ENCODE peak calls at places on chromosomes 4 and X, in eight cellular contexts. B is uterus, P is tibial nerve, J is mammary epithelial cell, V is breast epithelium, Y is psoas muscle, N is brain microvascular endothelial cell, E is tibial artery. Q is an unnamed sample. For H3K27me3, the result is how much of the 10 kb centered on the place peaks cover.

GRCh38 chrX:49810233-49810632 is 18.9 kb upstream of the PAGE4 start:
- DNase-seq in B (no peak), Y (no peak), P (no peak), N (no peak), J (no peak), E (no peak), V (no peak), Q (no peak)

GRCh38 chr4:26175016-26175786 is 145.6 kb upstream of the RBPJ start:
- DNase-seq in N (no peak), Y (no peak), J (no peak), P (no peak), B (no peak), V (no peak), E (no peak), Q (no peak)

GRCh38 chr4:157819693-157820464 is 352.9 kb downstream of the GASK1B start:
- DNase-seq in Y (no peak), P (no peak), N (no peak), J (no peak), B (no peak), E (no peak), V (no peak), Q (no peak)

GRCh38 chr4:125522992-125523391 is 208.2 kb downstream of the FAT4 start:
- DNase-seq in P (no peak), N (no peak), Y (no peak), B (no peak), V (no peak), E (no peak), J (no peak), Q (no peak)

GRCh38 chr4:5845035-5845905 is 47.6 kb downstream of the CRMP1 start:
- DNase-seq in J (no peak), Y (no peak), V (no peak), P (no peak), N (no peak), B (peak), E (no peak), Q (no peak)

GRCh38 chrX:130108647-130109428 is 1.5 kb downstream of the ELF4 start:
- DNase-seq in Y (peak), N (no peak), V (no peak), E (peak), B (no peak), J (peak), P (no peak), Q (no peak)

GRCh38 chr4:15162465-15163283 is 160.4 kb downstream of the CPEB2 start:
- DNase-seq in B (no peak), N (no peak), P (no peak), E (no peak), V (no peak), Y (no peak), J (no peak), Q (peak)

GRCh38 chr4:153684182-153685073 is at the start of gene TLR2:
- DNase-seq in B (peak), P (peak), Y (peak), J (peak), N (no peak), E (peak), V (peak), Q (peak)

GRCh38 chr4:167233523-167234387 is 539 bp downstream of the SPOCK3 start:
- DNase-seq in J (peak), Y (no peak), P (no peak), V (no peak), E (no peak), B (no peak), N (peak), Q (no peak)

GRCh38 chr4:154009191-154009590 is 220.3 kb upstream of the SFRP2 start:
- DNase-seq in J (peak), V (no peak), N (no peak), B (no peak), P (no peak), Y (no peak), E (no peak), Q (peak)

GRCh38 chr4:10965196-10965595 is 280.6 kb upstream of the CLNK start:
- DNase-seq in P (no peak), J (no peak), V (no peak), Y (no peak), N (no peak), E (no peak), B (no peak), Q (no peak)

GRCh38 chr4:172809319-172809718 is 359.3 kb upstream of the GALNT7 start:
- DNase-seq in N (no peak), P (no peak), J (no peak), B (no peak), Y (no peak), V (no peak), E (no peak), Q (no peak)

GRCh38 chr4:88059781-88060180 is 52.3 kb downstream of the PKD2 start:
- DNase-seq in B (no peak), Y (no peak), P (no peak), E (no peak), V (no peak), N (no peak), J (no peak), Q (no peak)

GRCh38 chrX:13750204-13750603 is 15.7 kb downstream of the OFD1 start:
- DNase-seq in V (no peak), E (no peak), B (no peak), P (no peak), Y (no peak), N (peak), J (peak), Q (peak)

GRCh38 chrX:52933976-52934703 is 24.2 kb downstream of the FAM156A start:
- DNase-seq in V (no peak), E (no peak), J (no peak), P (no peak), B (no peak), N (no peak), Y (no peak), Q (no peak)

GRCh38 chr4:2363056-2363719 is 55.3 kb downstream of the ZFYVE28 start:
- DNase-seq in J (no peak), N (no peak), E (no peak), B (no peak), Y (peak), V (peak), P (no peak), Q (no peak)

GRCh38 chr4:169185133-169185956 is 85.4 kb downstream of the SH3RF1 start:
- DNase-seq in Y (no peak), N (no peak), E (no peak), B (no peak), P (no peak), V (no peak), J (peak), Q (no peak)

GRCh38 chr4:110638347-110638746 is 15.5 kb upstream of the PITX2 start:
- DNase-seq in Y (no peak), N (no peak), E (no peak), V (no peak), P (no peak), B (no peak), J (no peak), Q (no peak)

GRCh38 chrX:155768036-155768769 is 112.9 kb upstream of the VAMP7 start:
- DNase-seq in N (peak), J (peak), E (no peak), V (no peak), B (no peak), Y (peak), P (no peak), Q (no peak)

GRCh38 chrX:9339603-9340569 is 125.0 kb upstream of the TBL1X start:
- DNase-seq in E (no peak), B (peak), P (peak), J (no peak), Y (peak), N (no peak), V (no peak), Q (no peak)

GRCh38 chrX:18424482-18425198 is 768 bp upstream of the CDKL5 start:
- DNase-seq in Y (no peak), V (no peak), N (peak), J (peak), B (peak), P (no peak), E (no peak), Q (no peak)

GRCh38 chr4:25879091-25879584 is 16.4 kb upstream of the SEL1L3 start:
- DNase-seq in V (no peak), P (no peak), J (no peak), N (no peak), Y (no peak), E (no peak), B (no peak), Q (no peak)

GRCh38 chr4:25865586-25865985 is 2.8 kb upstream of the SEL1L3 start:
- DNase-seq in B (no peak), E (no peak), J (peak), V (no peak), P (no peak), N (no peak), Y (no peak), Q (peak)

GRCh38 chrX:45986971-45987370 is 558.2 kb downstream of the ZNF674 start:
- DNase-seq in B (no peak), N (peak), E (no peak), Y (no peak), J (peak), P (no peak), V (no peak), Q (peak)

GRCh38 chr4:5572114-5572513 is 136.2 kb downstream of the EVC2 start:
- DNase-seq in E (no peak), V (no peak), J (peak), N (no peak), P (no peak), B (no peak), Y (no peak), Q (no peak)

GRCh38 chr4:72875138-72875537 is 194.4 kb downstream of the COX18 start:
- DNase-seq in Y (no peak), V (no peak), J (no peak), E (no peak), P (peak), B (no peak), N (no peak), Q (no peak)

GRCh38 chrX:9875801-9876200 is 89.6 kb downstream of the SHROOM2 start:
- DNase-seq in E (no peak), P (no peak), N (no peak), B (no peak), J (no peak), Y (no peak), V (no peak), Q (no peak)

GRCh38 chrX:10288400-10288799 is 131.6 kb downstream of the CLCN4 start:
- DNase-seq in J (no peak), V (no peak), B (no peak), P (no peak), N (no peak), Y (no peak), E (no peak), Q (no peak)

GRCh38 chr4:825969-826330 is at the start of gene CPLX1:
- DNase-seq in Y (peak), E (no peak), J (no peak), V (no peak), P (no peak), N (no peak), B (no peak), Q (no peak)

GRCh38 chr4:3522651-3523050 is 9.6 kb downstream of the LRPAP1 start:
- DNase-seq in E (no peak), J (no peak), N (no peak), P (no peak), Y (no peak), V (no peak), B (no peak), Q (no peak)

GRCh38 chr4:56506110-56506705 is 617 bp downstream of the ARL9 start:
- DNase-seq in N (no peak), J (no peak), P (no peak), V (no peak), Y (no peak), E (no peak), B (no peak), Q (no peak)

GRCh38 chrX:153953342-153953830 is 8.9 kb upstream of the RENBP start:
- DNase-seq in J (peak), B (peak), E (peak), N (peak), Y (peak), P (peak), V (peak), Q (no peak)

GRCh38 chr4:101081695-101082369 is 265.5 kb downstream of the PPP3CA start:
- DNase-seq in Y (no peak), B (no peak), J (peak), V (no peak), P (no peak), E (no peak), N (no peak), Q (no peak)
- TF ChIP-seq CTCF in Y (no peak), B (no peak), J (no peak), V (no peak), P (no peak), E (no peak), N (no peak), Q (no peak)

GRCh38 chr4:81030617-81031388 is at the start of gene BMP3:
- DNase-seq in B (no peak), J (peak), N (no peak), Y (no peak), V (no peak), P (peak), E (no peak), Q (no peak)

GRCh38 chr4:81031389-81032173 is 1.1 kb downstream of the BMP3 start:
- DNase-seq in J (no peak), P (no peak), N (no peak), B (no peak), Y (no peak), V (no peak), E (no peak), Q (no peak)

GRCh38 chr4:81030061-81030616 is 369 bp upstream of the BMP3 start:
- DNase-seq in E (no peak), P (no peak), Y (no peak), J (no peak), B (no peak), N (no peak), V (no peak), Q (no peak)

GRCh38 chr4:81032174-81032551 is 1.7 kb downstream of the BMP3 start:
- DNase-seq in J (no peak), E (no peak), B (no peak), V (no peak), P (no peak), Y (no peak), N (no peak), Q (no peak)

DNA sequence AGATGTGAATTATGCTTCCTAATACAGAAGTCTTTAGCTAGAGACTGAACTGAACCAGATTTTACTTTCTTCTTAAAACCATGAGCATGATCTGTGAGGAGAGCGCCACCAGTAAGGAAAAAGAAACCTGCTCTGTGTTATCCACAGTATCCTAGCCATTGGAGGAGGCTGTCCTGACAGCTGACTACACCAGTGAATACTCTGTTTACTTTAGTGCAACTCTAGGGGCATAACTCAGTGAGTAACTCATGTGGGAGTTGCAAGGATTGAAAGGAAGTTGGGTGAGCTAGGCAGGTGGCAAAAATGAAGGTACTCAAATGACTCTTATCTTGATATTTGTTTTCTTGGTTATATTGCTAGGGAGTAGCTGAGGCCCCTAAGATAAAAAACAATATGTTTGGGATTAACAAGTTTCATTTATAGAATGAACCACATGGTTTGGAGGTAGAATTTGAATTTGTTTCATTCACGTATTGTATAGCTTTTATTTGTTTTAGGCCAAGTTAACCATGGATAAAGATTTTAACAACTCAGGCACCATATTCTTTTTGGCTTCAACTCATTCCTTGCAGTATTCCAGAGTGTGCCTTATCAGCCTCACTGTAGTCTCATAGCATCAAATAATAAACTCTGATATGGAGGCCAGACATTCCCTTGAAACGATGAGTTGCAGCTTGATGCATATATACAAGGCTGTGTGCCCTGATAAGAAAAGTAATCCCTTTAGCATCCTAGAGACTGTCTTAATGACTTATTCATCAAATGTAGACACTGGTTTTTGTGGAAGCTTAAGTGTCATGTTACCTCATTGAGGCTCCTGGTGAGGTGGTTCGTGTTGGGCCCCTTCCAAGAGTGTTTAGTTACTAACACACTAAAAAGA is 2.5 kb downstream of the BMP3 start:
- DNase-seq in E (no peak), N (no peak), P (no peak), V (no peak), B (no peak), Y (no peak), J (no peak), Q (no peak)
- H3K27me3 ChIP-seq in E (under half), N (under half), P (half or more), V (under half), B (under half), Y (under half), J (under half), Q (half or more)

GRCh38 chrX:54786972-54787371 is 11.1 kb downstream of the ITIH6 start:
- DNase-seq in B (no peak), Y (no peak), V (no peak), N (no peak), J (peak), P (no peak), E (no peak), Q (peak)
- TF ChIP-seq CTCF in B (no peak), Y (peak), V (no peak), N (peak), J (peak), P (no peak), E (no peak), Q (peak)

DNA sequence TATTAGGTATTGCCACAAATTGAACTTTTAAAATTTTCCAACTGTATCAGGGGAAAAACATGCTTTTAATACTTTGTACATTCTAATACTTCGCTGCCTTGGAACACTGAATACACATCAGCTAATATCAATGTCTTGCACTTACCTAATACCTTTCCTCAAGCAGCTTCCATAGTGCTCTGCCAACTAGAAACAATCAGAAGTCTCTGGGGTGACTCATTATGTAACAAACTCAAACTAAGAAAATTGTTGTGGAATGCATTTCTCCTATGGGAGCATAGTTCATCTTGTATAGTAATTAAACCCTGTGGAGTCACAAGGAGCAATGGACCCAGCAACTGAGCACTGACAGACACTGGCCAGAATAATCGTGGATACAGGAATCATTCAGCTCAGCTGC is 496.8 kb downstream of the TMA16 start:
- DNase-seq in E (no peak), J (peak), Y (no peak), B (no peak), N (no peak), P (no peak), V (no peak), Q (peak)
- H3K27me3 ChIP-seq in E (under half), J (under half), Y (under half), B (under half), N (under half), P (under half), V (under half), Q (under half)

DNA sequence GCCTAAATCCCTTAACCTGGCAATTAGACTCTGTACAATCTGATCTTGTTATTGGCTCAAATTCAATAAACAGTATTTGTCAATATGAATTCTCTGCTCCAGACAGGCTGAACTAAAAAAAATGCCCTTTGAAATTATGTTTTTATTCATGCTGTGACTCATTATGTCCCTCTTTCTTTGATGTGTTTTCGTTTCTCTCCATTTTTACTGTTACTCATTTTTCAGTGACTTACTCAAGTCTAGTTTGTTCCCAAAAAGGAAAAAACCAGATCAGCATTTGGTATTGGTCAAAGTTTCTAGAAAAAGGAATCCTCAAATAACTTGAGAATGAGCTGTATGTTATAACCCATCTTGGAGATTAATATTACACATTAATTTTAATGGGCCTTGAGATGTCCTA is 40.4 kb downstream of the UNC5C start:
- DNase-seq in E (no peak), Y (no peak), V (no peak), B (no peak), P (no peak), J (peak), N (no peak), Q (peak)
- TF ChIP-seq CTCF in E (no peak), Y (no peak), V (no peak), B (no peak), P (no peak), J (no peak), N (no peak), Q (no peak)

Q was measured in foreskin keratinocyte.